ENCODE peak calls at places on chromosomes 12 and 14, in nine cellular contexts. L, D, U, A, I, Y, K, T and R are unnamed samples.

GRCh38 chr12:97476255-97476654 is 13.7 kb downstream of the RMST start:
- DNase-seq in L (no peak), D (no peak), U (no peak), A (no peak), I (no peak), Y (no peak), K (no peak), T (no peak), R (no peak)

GRCh38 chr14:61296707-61297502 is 15.8 kb upstream of the TMEM30B start:
- DNase-seq in L (no peak), D (peak; percentile 20), U (no peak), A (no peak), I (peak; percentile 35), Y (no peak), K (peak; percentile 23), T (no peak), R (peak; percentile 41)

GRCh38 chr12:50598321-50598862 is 93.6 kb downstream of the DIP2B start:
- DNase-seq in L (no peak), D (no peak), U (no peak), A (no peak), I (no peak), Y (no peak), K (no peak), T (no peak), R (no peak)

GRCh38 chr14:31027847-31028246 is 1.7 kb upstream of the STRN3 start:
- DNase-seq in L (no peak), D (no peak), U (no peak), A (no peak), I (no peak), Y (no peak), K (no peak), T (no peak), R (no peak)

GRCh38 chr14:57549765-57550420 is 56.2 kb upstream of the CCDC198 start:
- DNase-seq in L (no peak), D (no peak), U (no peak), A (no peak), I (no peak), Y (no peak), K (no peak), T (no peak), R (no peak)

GRCh38 chr12:13962699-13963098 is 18.7 kb downstream of the GRIN2B start:
- DNase-seq in L (no peak), D (peak; percentile 5), U (no peak), A (no peak), I (peak; percentile 20), Y (peak; percentile 68), K (no peak), T (no peak), R (no peak)

GRCh38 chr12:43655586-43655985 is 103.0 kb downstream of the PUS7L start:
- DNase-seq in L (no peak), D (no peak), U (no peak), A (no peak), I (no peak), Y (no peak), K (no peak), T (no peak), R (no peak)

GRCh38 chr12:59646636-59647035 is 50.8 kb downstream of the SLC16A7 start:
- DNase-seq in L (no peak), D (no peak), U (no peak), A (no peak), I (no peak), Y (no peak), K (no peak), T (no peak), R (no peak)

GRCh38 chr12:121764808-121765207 is 28.7 kb downstream of the RHOF start:
- DNase-seq in L (no peak), D (no peak), U (no peak), A (no peak), I (no peak), Y (no peak), K (no peak), T (no peak), R (no peak)

GRCh38 chr14:22598099-22598895 is at the start of gene ABHD4:
- DNase-seq in L (peak; percentile 89), D (peak; percentile 79), U (peak; percentile 88), A (peak; percentile 91), I (peak; percentile 78), Y (peak; percentile 92), K (no peak), T (peak; percentile 86), R (peak; percentile 78)

GRCh38 chr14:59093889-59094288 is 94.6 kb upstream of the DAAM1 start:
- DNase-seq in L (no peak), D (no peak), U (no peak), A (no peak), I (no peak), Y (no peak), K (no peak), T (no peak), R (no peak)

GRCh38 chr12:58176296-58176869 is 235.0 kb downstream of the ATP23 start:
- DNase-seq in L (peak; percentile 24), D (peak; percentile 49), U (peak; percentile 36), A (no peak), I (peak; percentile 10), Y (peak; percentile 64), K (no peak), T (no peak), R (no peak)

GRCh38 chr12:481422-481821 is 21.7 kb downstream of the B4GALNT3 start:
- DNase-seq in L (no peak), D (peak; percentile 24), U (peak; percentile 51), A (peak; percentile 65), I (no peak), Y (no peak), K (no peak), T (peak; percentile 56), R (no peak)

GRCh38 chr12:13033266-13033875 is 10.8 kb upstream of the FAM234B start:
- DNase-seq in L (no peak), D (no peak), U (no peak), A (no peak), I (no peak), Y (no peak), K (no peak), T (no peak), R (no peak)

DNA sequence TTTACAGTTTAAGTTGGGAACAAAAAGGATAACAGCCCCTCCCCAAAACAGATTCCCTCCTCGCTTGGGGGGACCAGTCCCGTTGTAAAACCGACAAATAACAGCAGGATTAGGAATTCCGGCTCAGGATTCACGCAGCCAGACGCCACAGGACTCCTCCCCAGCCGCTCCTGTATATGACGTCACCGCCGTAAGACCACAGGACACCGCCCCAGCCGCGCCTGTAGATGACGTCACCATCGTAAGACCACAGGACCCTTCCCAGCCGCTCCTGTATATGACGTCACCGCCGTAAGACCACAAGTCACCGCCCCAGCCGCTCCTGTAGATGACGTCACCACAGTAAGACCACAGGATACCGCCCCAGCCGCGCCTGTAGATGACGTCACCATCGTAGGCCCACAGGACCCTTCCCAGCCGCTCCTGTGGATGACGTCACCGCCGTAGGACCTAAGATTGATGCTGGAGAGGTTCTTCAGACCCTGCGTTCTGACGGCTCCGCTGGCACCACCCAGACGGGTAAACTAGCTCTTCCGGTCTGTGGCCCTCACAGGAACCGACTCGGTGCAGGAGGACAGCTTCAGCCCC is 44.0 kb upstream of the FBRSL1 start:
- DNase-seq in L (peak; percentile 76), D (no peak), U (peak; percentile 64), A (no peak), I (peak; percentile 89), Y (peak; percentile 77), K (no peak), T (peak; percentile 65), R (no peak)
- TF ChIP-seq EP300 in L (no peak), D (no peak), U (no peak), A (no peak), I (no peak), Y (no peak), K (no peak), T (no peak), R (no peak)

DNA sequence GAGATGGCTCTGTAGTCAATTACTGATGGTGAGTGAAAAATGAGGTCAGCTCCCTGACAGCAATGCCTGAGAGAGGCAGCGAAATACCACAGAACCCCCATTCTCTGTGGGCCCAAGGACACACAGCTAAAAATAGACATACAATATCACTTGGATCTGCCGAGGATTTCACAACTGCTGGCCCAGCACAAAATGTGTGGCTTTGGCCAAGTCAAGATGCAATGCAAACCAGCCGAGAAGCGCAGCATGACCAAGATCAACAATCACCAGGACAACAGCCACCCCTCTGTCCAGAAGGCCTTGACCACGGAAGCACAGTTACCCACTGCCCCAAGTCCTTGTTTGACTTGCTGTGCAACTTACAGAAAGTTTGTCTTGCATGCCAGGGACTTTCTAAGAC is 52.2 kb downstream of the CKAP4 start:
- DNase-seq in L (peak; percentile 25), D (peak; percentile 72), U (peak; percentile 26), A (peak; percentile 90), I (no peak), Y (no peak), K (no peak), T (peak; percentile 66), R (peak; percentile 81)
- TF ChIP-seq EP300 in L (no peak), D (no peak), U (no peak), A (no peak), I (no peak), Y (no peak), K (no peak), T (no peak), R (no peak)

GRCh38 chr12:1915082-1915968 is 3.1 kb downstream of the CACNA2D4 start:
- DNase-seq in L (no peak), D (no peak), U (peak; percentile 17), A (peak; percentile 48), I (no peak), Y (peak; percentile 42), K (no peak), T (peak; percentile 15), R (peak; percentile 2)
- TF ChIP-seq EP300 in L (no peak), D (no peak), U (no peak), A (no peak), I (no peak), Y (no peak), K (no peak), T (no peak), R (no peak)

GRCh38 chr14:100594625-100594951 is 7.4 kb upstream of the BEGAIN start:
- DNase-seq in L (no peak), D (no peak), U (no peak), A (peak; percentile 53), I (no peak), Y (no peak), K (no peak), T (no peak), R (no peak)

GRCh38 chr14:100593751-100594624 is 6.8 kb upstream of the BEGAIN start:
- DNase-seq in L (no peak), D (no peak), U (no peak), A (peak; percentile 37), I (no peak), Y (no peak), K (no peak), T (peak; percentile 21), R (no peak)

GRCh38 chr14:100591453-100592371 is 4.5 kb upstream of the BEGAIN start:
- DNase-seq in L (no peak), D (no peak), U (no peak), A (peak; percentile 50), I (no peak), Y (no peak), K (no peak), T (peak; percentile 17), R (no peak)

GRCh38 chr14:100592461-100592871 is 5.2 kb upstream of the BEGAIN start:
- DNase-seq in L (no peak), D (no peak), U (no peak), A (peak; percentile 54), I (no peak), Y (no peak), K (no peak), T (peak; percentile 16), R (no peak)

DNA sequence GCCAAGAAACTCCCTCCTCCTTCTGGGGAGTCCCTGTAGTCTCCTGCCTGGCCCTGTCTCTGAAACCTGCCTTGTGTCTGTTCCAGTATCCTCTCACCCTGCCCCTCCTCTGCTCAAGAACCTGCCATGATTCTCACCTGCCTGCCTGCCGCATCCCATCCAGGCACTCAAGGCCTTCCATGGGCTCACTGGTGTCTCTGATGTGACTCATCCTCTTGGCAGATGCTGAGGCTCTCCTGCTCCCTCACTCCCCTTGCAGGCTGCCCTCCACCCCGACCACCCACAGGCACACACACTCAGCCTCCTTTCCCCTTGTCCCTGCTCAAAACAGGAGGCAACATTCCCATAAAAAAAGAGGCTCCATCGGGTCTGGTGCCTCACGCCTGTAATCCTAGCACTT is 5.8 kb upstream of the BEGAIN start:
- DNase-seq in L (no peak), D (no peak), U (no peak), A (peak; percentile 40), I (no peak), Y (no peak), K (no peak), T (no peak), R (no peak)
- TF ChIP-seq EP300 in L (no peak), D (no peak), U (no peak), A (no peak), I (no peak), Y (no peak), K (no peak), T (no peak), R (no peak)